ENCODE peak calls at places on chromosomes 13 and 19, in six cellular contexts. O is uterus, T is dorsolateral prefrontal cortex, G is DND-41, E is A549, M is pancreas. H is an unnamed sample.

GRCh38 chr19:11335449-11336146 is 3.9 kb downstream of the RAB3D start:
- DNase-seq in O (no peak), T (no peak), G (no peak), E (no peak), M (no peak), H (no peak)

GRCh38 chr13:27607125-27607524 is 13.2 kb downstream of the LNX2 start:
- DNase-seq in O (no peak), T (no peak), G (no peak), E (no peak), M (no peak), H (no peak)

GRCh38 chr19:2722541-2723344 is 1.6 kb upstream of the DIRAS1 start:
- DNase-seq in O (peak), T (peak), G (no peak), E (peak), M (no peak), H (no peak)

GRCh38 chr13:55219538-55219937 is 1921.2 kb upstream of the PRR20A start:
- DNase-seq in O (no peak), T (no peak), G (no peak), E (no peak), M (no peak), H (no peak)

GRCh38 chr19:38917921-38918491 is 6.0 kb upstream of the CCER2 start:
- DNase-seq in O (no peak), T (no peak), G (no peak), E (peak), M (no peak), H (peak)

GRCh38 chr19:19406878-19407639 is 1.6 kb downstream of the GATAD2A start:
- DNase-seq in O (no peak), T (peak), G (peak), E (no peak), M (peak), H (no peak)

GRCh38 chr13:33351324-33351723 is 65.8 kb upstream of the STARD13 start:
- DNase-seq in O (no peak), T (no peak), G (no peak), E (no peak), M (no peak), H (no peak)

GRCh38 chr19:1905071-1905862 is at the start of the genes ADAT3 and SCAMP4:
- DNase-seq in O (peak), T (peak), G (peak), E (peak), M (peak), H (peak)

GRCh38 chr19:9323557-9323918 is 441 bp upstream of the ZNF559 start:
- DNase-seq in O (peak), T (peak), G (peak), E (peak), M (peak), H (no peak)

GRCh38 chr19:5143471-5144411 is 174.8 kb downstream of the KDM4B start:
- DNase-seq in O (no peak), T (peak), G (peak), E (no peak), M (no peak), H (no peak)

GRCh38 chr19:55676384-55676783 is 1.4 kb downstream of the EPN1 start:
- DNase-seq in O (no peak), T (no peak), G (no peak), E (no peak), M (peak), H (no peak)
- TF ChIP-seq CTCF in O (no peak), T (no peak), G (no peak), E (no peak), M (no peak), H (no peak)

GRCh38 chr19:16115309-16116039 is 3.8 kb downstream of the RAB8A start:
- DNase-seq in O (no peak), T (no peak), G (no peak), E (no peak), M (no peak), H (no peak)

GRCh38 chr19:16121141-16121540 is 9.5 kb downstream of the RAB8A start:
- DNase-seq in O (no peak), T (no peak), G (no peak), E (no peak), M (no peak), H (no peak)

GRCh38 chr19:16118489-16119033 is 6.9 kb downstream of the RAB8A start:
- DNase-seq in O (no peak), T (no peak), G (no peak), E (no peak), M (no peak), H (no peak)

GRCh38 chr19:16116067-16116466 is 4.4 kb downstream of the RAB8A start:
- DNase-seq in O (no peak), T (no peak), G (no peak), E (no peak), M (no peak), H (no peak)

GRCh38 chr19:16117594-16118033 is 5.9 kb downstream of the RAB8A start:
- DNase-seq in O (no peak), T (no peak), G (no peak), E (no peak), M (no peak), H (no peak)
- TF ChIP-seq CTCF in O (no peak), T (no peak), G (peak), E (no peak), M (no peak), H (no peak)

GRCh38 chr19:49889687-49890348 is 6.9 kb downstream of the IL4I1 start:
- DNase-seq in O (peak), T (peak), G (no peak), E (peak), M (peak), H (no peak)
- TF ChIP-seq CTCF in O (peak), T (peak), G (no peak), E (peak), M (peak), H (no peak)

GRCh38 chr19:14082675-14082960 is 3.0 kb downstream of the C19orf67 start:
- DNase-seq in O (no peak), T (no peak), G (no peak), E (no peak), M (no peak), H (no peak)

GRCh38 chr19:14078406-14078805 is 5.8 kb downstream of the MISP3 start:
- DNase-seq in O (no peak), T (no peak), G (no peak), E (no peak), M (no peak), H (no peak)

GRCh38 chr19:14080887-14081796 is 4.4 kb downstream of the C19orf67 start:
- DNase-seq in O (peak), T (peak), G (peak), E (peak), M (peak), H (peak)

GRCh38 chr19:14085309-14085995 is at the start of gene C19orf67:
- DNase-seq in O (no peak), T (no peak), G (no peak), E (no peak), M (no peak), H (no peak)

GRCh38 chr19:14081797-14082674 is 3.5 kb downstream of the C19orf67 start:
- DNase-seq in O (peak), T (peak), G (no peak), E (no peak), M (peak), H (no peak)
- TF ChIP-seq CTCF in O (no peak), T (no peak), G (no peak), E (no peak), M (no peak), H (no peak)

H was measured in D721Med.